ENCODE peak calls at places on chromosome X, in four cellular contexts. Q, E, G and K are unnamed samples.
A peak's percentile ranks its signal among the peaks of the same experiment; 100 is the strongest.

GRCh38 chrX:129665916-129666644 is 11.3 kb upstream of the APLN start:
- DNase-seq in Q (peak; percentile 30), E (no peak), G (peak; percentile 78), K (no peak)

GRCh38 chrX:46898207-46898606 is 14.0 kb upstream of the JADE3 start:
- DNase-seq in Q (no peak), E (no peak), G (no peak), K (no peak)

GRCh38 chrX:44036336-44036735 is 63.1 kb upstream of the NDP start:
- DNase-seq in Q (no peak), E (no peak), G (peak; percentile 76), K (no peak)

GRCh38 chrX:151754042-151754419 is 19.5 kb downstream of the CNGA2 start:
- DNase-seq in Q (peak; percentile 1), E (no peak), G (no peak), K (no peak)

GRCh38 chrX:31212856-31213748 is 141.3 kb upstream of the FTHL17 start:
- DNase-seq in Q (no peak), E (no peak), G (peak; percentile 41), K (no peak)

GRCh38 chrX:48574270-48575266 is at the start of gene RBM3:
- DNase-seq in Q (peak; percentile 85), E (peak; percentile 95), G (peak; percentile 93), K (peak; percentile 91)

GRCh38 chrX:43585922-43586321 is 70.2 kb upstream of the MAOA start:
- DNase-seq in Q (no peak), E (no peak), G (no peak), K (no peak)

GRCh38 chrX:55489315-55490009 is at the start of gene USP51:
- DNase-seq in Q (peak; percentile 1), E (peak; percentile 49), G (no peak), K (peak; percentile 22)

GRCh38 chrX:41923925-41924693 is 755 bp upstream of the CASK start:
- DNase-seq in Q (peak; percentile 60), E (no peak), G (peak; percentile 40), K (no peak)

GRCh38 chrX:71098302-71098701 is 2.7 kb downstream of the FOXO4 start:
- DNase-seq in Q (no peak), E (peak; percentile 55), G (peak; percentile 56), K (peak; percentile 54)